ENCODE peak calls at places on chromosomes 4 and X, in four cellular contexts. Q, C, X and O are unnamed samples.
A peak's percentile ranks its signal among the peaks of the same experiment; 100 is the strongest.

GRCh38 chr4:41177016-41177415 is 37.3 kb downstream of the APBB2 start:
- DNase-seq in Q (no peak), C (peak; percentile 16), X (no peak), O (peak; percentile 80)

GRCh38 chr4:84583871-84584373 is 995 bp downstream of the CDS1 start:
- DNase-seq in Q (no peak), C (no peak), X (no peak), O (no peak)

GRCh38 chrX:131704136-131704695 is 160.3 kb downstream of the OR13H1 start:
- DNase-seq in Q (no peak), C (peak; percentile 92), X (no peak), O (no peak)

GRCh38 chrX:121161501-121161933 is 114.1 kb downstream of the GLUD2 start:
- DNase-seq in Q (peak; percentile 76), C (no peak), X (no peak), O (no peak)

GRCh38 chrX:72258174-72258573 is 18.9 kb downstream of the RPS4X start:
- DNase-seq in Q (no peak), C (peak; percentile 66), X (no peak), O (peak; percentile 64)

GRCh38 chr4:119100640-119101039 is 35.0 kb upstream of the MYOZ2 start:
- DNase-seq in Q (no peak), C (no peak), X (no peak), O (no peak)

GRCh38 chrX:114798902-114799301 is 215.0 kb downstream of the HTR2C start:
- DNase-seq in Q (no peak), C (no peak), X (no peak), O (no peak)

GRCh38 chrX:124346877-124347241 is 496 bp downstream of the SH2D1A start:
- DNase-seq in Q (no peak), C (no peak), X (no peak), O (no peak)

GRCh38 chr4:159272341-159273125 is 169.7 kb downstream of the RAPGEF2 start:
- DNase-seq in Q (no peak), C (no peak), X (no peak), O (no peak)

GRCh38 chrX:13482764-13483552 is 86.4 kb upstream of the EGFL6 start:
- DNase-seq in Q (no peak), C (no peak), X (no peak), O (no peak)

GRCh38 chrX:69808375-69808774 is 192.5 kb downstream of the EDA start:
- DNase-seq in Q (no peak), C (no peak), X (no peak), O (no peak)

GRCh38 chr4:4639370-4639769 is 97.5 kb upstream of the STX18 start:
- DNase-seq in Q (no peak), C (no peak), X (no peak), O (no peak)

GRCh38 chrX:1545776-1546408 is 8.9 kb upstream of the P2RY8 start:
- DNase-seq in Q (no peak), C (no peak), X (peak; percentile 13), O (no peak)

GRCh38 chrX:9644335-9644734 is 121.3 kb downstream of the GPR143 start:
- DNase-seq in Q (no peak), C (no peak), X (no peak), O (no peak)

GRCh38 chrX:78476701-78477100 is 149.3 kb upstream of the CYSLTR1 start:
- DNase-seq in Q (no peak), C (no peak), X (no peak), O (no peak)

GRCh38 chrX:20968996-20969395 is 405.2 kb upstream of the CNKSR2 start:
- DNase-seq in Q (no peak), C (peak; percentile 11), X (no peak), O (no peak)

GRCh38 chr4:141657550-141657949 is 21.2 kb downstream of the IL15 start:
- DNase-seq in Q (no peak), C (no peak), X (no peak), O (no peak)

GRCh38 chrX:47172549-47172948 is 21.1 kb upstream of the UBA1 start:
- DNase-seq in Q (no peak), C (no peak), X (no peak), O (no peak)

GRCh38 chrX:53211391-53211978 is 13.5 kb downstream of the KDM5C start:
- DNase-seq in Q (no peak), C (no peak), X (no peak), O (no peak)

GRCh38 chr4:17283832-17284231 is 228.1 kb downstream of the QDPR start:
- DNase-seq in Q (no peak), C (no peak), X (no peak), O (no peak)
- TF ChIP-seq PHF8 in Q (no peak), C (no peak), X (no peak), O (no peak)

GRCh38 chr4:97942951-97943350 is 200.3 kb downstream of the STPG2 start:
- DNase-seq in Q (no peak), C (no peak), X (no peak), O (no peak)

GRCh38 chr4:97942137-97942536 is 201.1 kb downstream of the STPG2 start:
- DNase-seq in Q (no peak), C (no peak), X (no peak), O (no peak)

GRCh38 chr4:97938141-97938540 is 205.1 kb downstream of the STPG2 start:
- DNase-seq in Q (no peak), C (no peak), X (no peak), O (no peak)
- TF ChIP-seq PHF8 in Q (no peak), C (no peak), X (no peak), O (no peak)

GRCh38 chr4:16111533-16111932 is 27.7 kb upstream of the PROM1 start:
- DNase-seq in Q (no peak), C (no peak), X (no peak), O (peak; percentile 86)
- TF ChIP-seq PHF8 in Q (no peak), C (no peak), X (no peak), O (no peak)

GRCh38 chr4:116073051-116073450 is 959.6 kb upstream of the NDST4 start:
- DNase-seq in Q (no peak), C (no peak), X (no peak), O (no peak)
- TF ChIP-seq PHF8 in Q (no peak), C (no peak), X (no peak), O (no peak)

GRCh38 chr4:156884183-156884582 is 87.4 kb downstream of the PDGFC start:
- DNase-seq in Q (no peak), C (no peak), X (no peak), O (no peak)
- TF ChIP-seq PHF8 in Q (no peak), C (no peak), X (no peak), O (no peak)

GRCh38 chrX:34275710-34276109 is 143.6 kb upstream of the FAM47A start:
- DNase-seq in Q (no peak), C (no peak), X (no peak), O (no peak)
- TF ChIP-seq PHF8 in Q (no peak), C (no peak), X (no peak), O (no peak)

GRCh38 chrX:40039887-40040286 is 57.9 kb downstream of the BCOR start:
- DNase-seq in Q (no peak), C (no peak), X (no peak), O (no peak)
- TF ChIP-seq PHF8 in Q (no peak), C (no peak), X (no peak), O (no peak)